ENCODE peak calls at places on chromosomes 2 and 18, in seven cellular contexts. Q is tibial nerve, B is colonic mucosa, S is Karpas-422, A is substantia nigra, N is pancreas, Y is astrocyte. X is an unnamed sample.
A peak's percentile ranks its signal among the peaks of the same experiment; 100 is the strongest.

GRCh38 chr2:38797953-38798352 is 19.9 kb downstream of the GEMIN6 start:
- DNase-seq in Q (no peak), B (no peak), S (no peak), A (no peak), N (no peak), Y (no peak), X (no peak)

GRCh38 chr2:80469428-80469827 is 164.9 kb upstream of the LRRTM1 start:
- DNase-seq in Q (no peak), B (no peak), S (no peak), A (no peak), N (no peak), Y (no peak), X (no peak)

GRCh38 chr2:214577769-214578168 is 166.9 kb downstream of the VWC2L start:
- DNase-seq in Q (no peak), B (no peak), S (no peak), A (no peak), N (no peak), Y (peak; percentile 50), X (no peak)

GRCh38 chr2:240182001-240182400 is 41.5 kb upstream of the OTOS start:
- DNase-seq in Q (no peak), B (no peak), S (no peak), A (no peak), N (no peak), Y (no peak), X (no peak)

GRCh38 chr18:46416706-46417638 is 240.0 kb downstream of the LOXHD1 start:
- DNase-seq in Q (no peak), B (no peak), S (peak; percentile 88), A (no peak), N (no peak), Y (no peak), X (no peak)

GRCh38 chr2:225041871-225042799 is at the start of gene DOCK10:
- DNase-seq in Q (no peak), B (peak; percentile 56), S (no peak), A (peak; percentile 71), N (no peak), Y (peak; percentile 54), X (no peak)

GRCh38 chr2:20322527-20323300 is 27.9 kb downstream of the PUM2 start:
- DNase-seq in Q (no peak), B (no peak), S (no peak), A (no peak), N (no peak), Y (no peak), X (no peak)

GRCh38 chr2:172462393-172463381 is 35.3 kb downstream of the ITGA6 start:
- DNase-seq in Q (no peak), B (peak; percentile 68), S (peak; percentile 54), A (no peak), N (no peak), Y (no peak), X (no peak)

GRCh38 chr2:70982971-70983370 is 4.5 kb downstream of the ANKRD53 start:
- DNase-seq in Q (no peak), B (no peak), S (no peak), A (no peak), N (peak; percentile 5), Y (no peak), X (no peak)

GRCh38 chr2:70984576-70985282 is 6.3 kb downstream of the ANKRD53 start:
- DNase-seq in Q (no peak), B (peak; percentile 69), S (peak; percentile 95), A (peak; percentile 10), N (peak; percentile 72), Y (no peak), X (no peak)

GRCh38 chr2:70981866-70982810 is 3.7 kb downstream of the ANKRD53 start:
- DNase-seq in Q (no peak), B (no peak), S (no peak), A (no peak), N (peak; percentile 12), Y (no peak), X (no peak)

GRCh38 chr2:70984228-70984575 is 5.8 kb downstream of the ANKRD53 start:
- DNase-seq in Q (no peak), B (no peak), S (no peak), A (no peak), N (no peak), Y (no peak), X (no peak)

GRCh38 chr2:70983506-70984227 is 5.2 kb downstream of the ANKRD53 start:
- DNase-seq in Q (no peak), B (no peak), S (no peak), A (no peak), N (peak; percentile 8), Y (no peak), X (no peak)
- H3K27ac ChIP-seq in Q (no peak overlapping the region), B (no peak overlapping the region), S (no peak overlapping the region), A (no peak overlapping the region), N (no peak overlapping the region), Y (no peak overlapping the region), X (no peak overlapping the region)

GRCh38 chr2:234680688-234681050 is 183.8 kb upstream of the ARL4C start:
- DNase-seq in Q (no peak), B (no peak), S (no peak), A (no peak), N (no peak), Y (no peak), X (no peak)
- H3K27ac ChIP-seq in Q (no peak overlapping the region), B (no peak overlapping the region), S (no peak overlapping the region), A (no peak overlapping the region), N (no peak overlapping the region), Y (peak overlapping the region; percentile 97), X (peak overlapping the region; percentile 98)

DNA sequence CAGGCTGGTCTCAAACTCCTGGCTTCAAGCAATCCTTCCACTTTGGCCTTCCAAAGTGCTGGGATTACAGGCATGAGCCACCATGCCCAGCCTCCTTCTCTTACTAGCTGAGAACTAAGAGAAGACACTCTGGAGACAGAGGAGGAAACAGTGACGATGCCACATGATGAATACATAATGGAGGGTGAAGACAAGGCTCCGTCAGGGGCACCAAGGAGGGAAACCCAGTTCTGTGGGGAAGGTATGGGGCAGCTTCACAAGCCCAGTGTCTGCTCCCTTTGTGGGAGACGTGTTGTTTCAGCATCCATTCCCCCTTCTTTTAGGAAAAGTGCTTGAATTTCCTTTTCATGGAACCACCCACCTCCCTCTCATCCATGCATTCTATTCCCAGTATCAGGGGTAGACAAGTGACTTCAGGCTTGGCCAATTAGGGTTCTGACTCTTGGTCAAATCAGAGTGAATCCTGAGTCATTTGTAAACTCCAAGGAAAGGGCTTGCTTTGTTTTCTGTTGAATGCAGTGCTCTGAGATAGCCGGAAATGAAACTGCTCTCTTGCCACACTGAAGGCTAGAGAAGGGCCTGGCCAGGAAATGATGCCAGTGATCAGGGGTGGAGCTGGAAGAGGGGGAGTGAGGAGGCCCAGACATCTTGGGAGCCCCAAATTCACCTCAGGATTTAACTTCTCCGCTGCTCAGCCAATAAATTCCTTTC is 23.7 kb downstream of the TMEM127 start:
- DNase-seq in Q (no peak), B (no peak), S (peak; percentile 86), A (peak; percentile 44), N (no peak), Y (peak; percentile 69), X (peak; percentile 39)
- H3K27ac ChIP-seq in Q (peak overlapping the region; percentile 95), B (peak overlapping the region; percentile 79), S (peak overlapping the region; percentile 86), A (peak overlapping the region; percentile 76), N (peak overlapping the region; percentile 69), Y (peak overlapping the region; percentile 52), X (peak overlapping the region; percentile 73)

DNA sequence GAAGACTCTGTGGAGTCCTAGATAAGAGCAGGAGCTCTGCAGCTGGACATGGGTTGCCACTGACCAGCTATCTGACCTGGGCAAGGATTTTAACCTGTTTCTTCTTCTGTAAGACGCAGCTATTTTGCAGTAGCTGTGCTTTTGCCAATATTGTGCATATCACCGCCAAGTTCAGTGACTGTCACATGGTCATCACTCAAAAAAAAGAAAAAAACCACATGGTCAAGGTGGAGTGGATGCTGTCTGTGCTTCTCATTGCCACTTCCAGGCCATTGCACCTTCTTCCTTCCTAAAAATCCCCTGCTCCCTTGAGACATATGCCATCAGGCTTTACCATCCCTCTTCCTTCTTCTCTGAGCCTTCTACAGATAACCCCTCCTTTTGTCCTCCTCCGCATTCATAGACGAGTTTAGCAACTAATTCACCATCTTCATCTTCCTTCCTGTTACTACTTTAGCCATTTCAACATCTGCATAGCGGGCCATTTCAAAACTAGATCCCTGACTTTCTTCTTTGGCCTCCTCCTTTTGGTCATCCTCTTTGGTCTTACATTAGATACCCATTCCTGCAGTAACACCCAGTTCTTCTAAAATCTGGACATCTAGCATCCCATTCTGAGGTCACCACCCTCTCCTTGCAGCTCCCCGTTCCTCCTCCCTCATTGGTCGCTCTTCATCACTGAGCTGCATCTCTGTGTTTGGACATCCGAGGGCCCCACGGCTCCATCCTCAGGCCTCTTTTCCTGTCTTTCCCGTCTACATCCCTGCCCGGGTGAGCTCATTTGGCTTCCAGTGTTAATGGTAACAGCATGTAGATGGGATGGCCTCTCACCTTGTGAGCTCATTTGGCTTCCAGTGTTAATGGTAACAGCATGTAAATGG is 17.8 kb downstream of the RNF144A start:
- DNase-seq in Q (no peak), B (no peak), S (no peak), A (peak; percentile 57), N (no peak), Y (no peak), X (no peak)
- H3K27ac ChIP-seq in Q (no peak overlapping the region), B (no peak overlapping the region), S (no peak overlapping the region), A (peak overlapping the region; percentile 65), N (no peak overlapping the region), Y (no peak overlapping the region), X (no peak overlapping the region)

DNA sequence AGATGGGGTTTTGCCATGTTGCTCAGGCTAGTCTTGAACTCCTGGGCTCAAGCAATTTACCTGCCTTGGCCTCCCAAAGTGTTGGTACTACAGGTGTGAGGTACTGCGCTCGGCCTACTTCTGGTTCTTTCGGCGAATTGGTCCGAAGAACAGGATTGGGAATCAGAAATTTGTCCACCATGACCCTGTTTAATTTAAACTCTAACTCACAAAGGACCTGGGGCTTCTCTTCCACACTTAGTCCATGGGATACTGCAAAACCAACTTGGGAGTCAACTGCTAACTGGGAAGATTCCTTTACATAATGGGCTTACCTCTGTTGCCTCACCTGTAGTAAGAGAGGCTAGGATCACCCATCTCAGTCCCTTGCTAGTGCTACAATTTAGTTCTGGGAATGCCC is 79.8 kb upstream of the ZFP36L2 start:
- DNase-seq in Q (no peak), B (no peak), S (no peak), A (no peak), N (no peak), Y (no peak), X (no peak)
- H3K27ac ChIP-seq in Q (peak overlapping the region; percentile 89), B (no peak overlapping the region), S (no peak overlapping the region), A (no peak overlapping the region), N (peak overlapping the region; percentile 10), Y (no peak overlapping the region), X (no peak overlapping the region)

GRCh38 chr2:1835581-1836201 is 91.4 kb upstream of the PXDN start:
- DNase-seq in Q (no peak), B (peak; percentile 39), S (no peak), A (no peak), N (peak; percentile 69), Y (no peak), X (no peak)
- H3K27ac ChIP-seq in Q (no peak overlapping the region), B (no peak overlapping the region), S (no peak overlapping the region), A (no peak overlapping the region), N (peak overlapping the region; percentile 24), Y (no peak overlapping the region), X (no peak overlapping the region)

X was measured in AG04450.